ENCODE peak calls at places on chromosome 6, in five cellular contexts. F, U, K, I and V are unnamed samples.

GRCh38 chr6:89927788-89928565 is 33.7 kb downstream of the GJA10 start:
- DNase-seq in U (no peak), I (peak), K (no peak), F (peak), V (no peak)

GRCh38 chr6:146670161-146670560 is 71.4 kb downstream of the ADGB start:
- DNase-seq in K (no peak), I (no peak), U (peak), F (peak), V (no peak)

GRCh38 chr6:20770776-20771175 is 236.5 kb downstream of the CDKAL1 start:
- DNase-seq in U (peak), F (no peak), I (no peak), K (no peak), V (no peak)

GRCh38 chr6:135902756-135903331 is 51.3 kb downstream of the PDE7B start:
- DNase-seq in I (peak), K (no peak), U (peak), F (no peak), V (no peak)

GRCh38 chr6:105495515-105495914 is 92.6 kb upstream of the PREP start:
- DNase-seq in I (no peak), F (no peak), U (no peak), K (no peak), V (no peak)

GRCh38 chr6:82842721-82843120 is 222.9 kb downstream of the UBE3D start:
- DNase-seq in I (no peak), F (peak), U (peak), K (no peak), V (peak)

GRCh38 chr6:158631678-158632537 is 12.6 kb downstream of the DYNLT1 start:
- DNase-seq in I (peak), K (no peak), F (peak), U (peak), V (peak)

GRCh38 chr6:100342830-100343229 is 121.9 kb downstream of the SIM1 start:
- DNase-seq in K (no peak), U (peak), I (peak), F (peak), V (peak)

GRCh38 chr6:161033667-161034066 is 42.1 kb downstream of the MAP3K4 start:
- DNase-seq in K (no peak), I (no peak), F (no peak), U (no peak), V (no peak)

GRCh38 chr6:80363501-80363900 is 257.0 kb downstream of the BCKDHB start:
- DNase-seq in I (no peak), F (no peak), K (no peak), U (peak), V (no peak)

GRCh38 chr6:57313009-57313408 is 4.4 kb upstream of the PRIM2 start:
- DNase-seq in U (no peak), K (no peak), I (no peak), F (no peak), V (no peak)

GRCh38 chr6:139080255-139080920 is 51.8 kb downstream of the ABRACL start:
- DNase-seq in I (no peak), U (peak), K (no peak), F (peak), V (no peak)

GRCh38 chr6:98838027-98838426 is 3.7 kb downstream of the POU3F2 start:
- DNase-seq in I (no peak), K (peak), U (no peak), F (no peak), V (no peak)

GRCh38 chr6:43919774-43920173 is 149.8 kb downstream of the VEGFA start:
- DNase-seq in I (no peak), F (no peak), U (no peak), K (no peak), V (no peak)

GRCh38 chr6:81023007-81023582 is 729.4 kb downstream of the TENT5A start:
- DNase-seq in F (peak), I (no peak), U (no peak), K (no peak), V (no peak)

GRCh38 chr6:80767808-80768207 is 661.3 kb downstream of the BCKDHB start:
- DNase-seq in U (peak), K (no peak), F (peak), I (no peak), V (peak)

GRCh38 chr6:145352382-145353080 is 382.8 kb downstream of the EPM2A start:
- DNase-seq in F (no peak), K (no peak), I (no peak), U (no peak), V (no peak)

GRCh38 chr6:41538556-41539182 is 7.5 kb upstream of the FOXP4 start:
- DNase-seq in K (no peak), U (peak), F (no peak), I (no peak), V (no peak)

GRCh38 chr6:57265755-57266221 is 43.7 kb upstream of the RAB23 start:
- DNase-seq in U (peak), K (no peak), F (peak), I (peak), V (peak)

GRCh38 chr6:70738028-70738427 is 70.3 kb downstream of the SMAP1 start:
- DNase-seq in K (no peak), U (no peak), I (no peak), F (peak), V (no peak)

GRCh38 chr6:151276112-151276745 is 36.5 kb downstream of the AKAP12 start:
- DNase-seq in F (peak), U (peak), I (no peak), K (peak), V (peak)

GRCh38 chr6:114611696-114612095 is 268.9 kb upstream of the HS3ST5 start:
- DNase-seq in F (no peak), I (no peak), U (no peak), K (no peak), V (no peak)

GRCh38 chr6:32086661-32087573 is 22.2 kb downstream of the TNXB start:
- DNase-seq in U (peak), F (peak), K (no peak), I (no peak), V (peak)

GRCh38 chr6:45727228-45727627 is 288.4 kb downstream of the CLIC5 start:
- DNase-seq in K (no peak), F (no peak), I (no peak), U (no peak), V (no peak)
- TF ChIP-seq CTCF in K (no peak), F (no peak), I (no peak), U (no peak), V (no peak)

GRCh38 chr6:153476243-153476642 is 345.2 kb upstream of the RGS17 start:
- DNase-seq in K (no peak), I (no peak), U (no peak), F (no peak), V (no peak)
- TF ChIP-seq CTCF in K (no peak), I (no peak), U (no peak), F (no peak), V (no peak)

GRCh38 chr6:85275338-85275985 is 174.4 kb upstream of the NT5E start:
- DNase-seq in U (no peak), F (no peak), I (no peak), K (no peak), V (no peak)

GRCh38 chr6:85278456-85279035 is 171.3 kb upstream of the NT5E start:
- DNase-seq in K (no peak), F (no peak), I (no peak), U (peak), V (no peak)

GRCh38 chr6:85273870-85274269 is 176.0 kb upstream of the NT5E start:
- DNase-seq in I (no peak), F (peak), U (peak), K (no peak), V (no peak)

GRCh38 chr6:85272973-85273372 is 176.9 kb upstream of the NT5E start:
- DNase-seq in F (no peak), U (peak), I (no peak), K (no peak), V (no peak)
- TF ChIP-seq CTCF in F (no peak), U (no peak), I (no peak), K (no peak), V (no peak)

DNA sequence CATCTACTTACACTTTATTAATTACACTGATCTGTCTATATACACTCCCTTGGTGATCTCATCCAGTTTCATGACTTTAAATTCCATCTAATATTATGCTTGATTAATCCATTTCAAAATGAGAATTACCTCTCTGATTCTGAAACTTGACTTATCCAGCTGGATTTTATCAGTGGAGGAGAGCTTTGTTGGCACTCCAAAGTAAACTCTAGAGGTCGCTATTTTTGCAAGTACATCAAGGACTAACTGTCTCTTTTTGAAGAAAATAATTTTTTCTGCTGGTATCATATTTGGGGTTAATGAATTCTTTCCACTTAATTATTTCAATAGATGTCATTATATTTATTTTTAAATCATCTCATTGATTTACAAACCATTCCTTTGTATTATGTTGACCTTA is 630.3 kb upstream of the MAN1A1 start:
- DNase-seq in K (no peak), U (peak), F (peak), I (no peak), V (no peak)
- TF ChIP-seq CTCF in K (peak), U (no peak), F (peak), I (no peak), V (peak)

DNA sequence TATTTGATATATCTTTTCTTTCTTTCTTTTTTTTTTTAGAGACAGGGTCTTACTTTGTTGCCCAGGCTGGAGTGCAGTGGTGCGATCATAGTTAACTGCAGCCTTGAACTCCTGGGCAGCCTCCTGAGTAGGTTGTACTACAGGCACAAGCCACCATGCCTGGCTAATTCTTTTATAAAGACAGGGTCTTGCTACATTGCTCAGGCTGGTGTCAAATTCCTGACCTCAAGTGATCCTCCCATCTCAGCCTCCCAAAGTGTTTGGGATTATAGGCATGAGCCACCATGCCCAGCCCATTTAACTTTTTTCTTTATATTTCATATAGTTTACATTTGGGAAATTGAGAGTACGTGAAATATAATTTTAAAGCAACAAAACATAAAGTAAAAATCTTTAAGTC is 10.1 kb downstream of the NUS1 start:
- DNase-seq in U (no peak), K (no peak), I (no peak), F (no peak), V (no peak)
- TF ChIP-seq CTCF in U (no peak), K (no peak), I (no peak), F (no peak), V (no peak)

GRCh38 chr6:121055572-121056163 is 278.6 kb downstream of the TBC1D32 start:
- DNase-seq in F (peak), K (no peak), I (peak), U (peak), V (peak)
- TF ChIP-seq CTCF in F (peak), K (peak), I (peak), U (peak), V (peak)

DNA sequence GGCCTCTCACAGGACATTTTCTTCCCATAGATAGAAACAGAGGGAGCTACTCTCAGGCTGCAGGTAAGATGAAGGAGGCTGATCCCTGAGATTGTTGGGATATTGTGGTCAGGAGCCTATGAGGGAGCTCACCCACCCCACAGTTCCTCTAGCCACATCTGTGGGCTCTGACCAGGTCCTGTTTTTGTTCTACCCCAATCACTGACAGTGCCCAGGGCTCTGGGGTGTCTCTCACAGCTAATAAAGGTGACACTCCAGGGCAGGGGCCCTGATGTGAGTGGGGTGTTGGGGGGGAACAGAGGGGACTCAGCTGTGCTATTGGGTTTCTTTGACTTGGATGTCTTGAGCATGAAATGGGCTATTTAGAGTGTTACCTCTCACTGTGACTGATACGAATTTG is 2.7 kb downstream of the HLA-F start:
- DNase-seq in F (no peak), I (no peak), K (no peak), U (no peak), V (no peak)
- TF ChIP-seq CTCF in F (no peak), I (no peak), K (no peak), U (no peak), V (no peak)

DNA sequence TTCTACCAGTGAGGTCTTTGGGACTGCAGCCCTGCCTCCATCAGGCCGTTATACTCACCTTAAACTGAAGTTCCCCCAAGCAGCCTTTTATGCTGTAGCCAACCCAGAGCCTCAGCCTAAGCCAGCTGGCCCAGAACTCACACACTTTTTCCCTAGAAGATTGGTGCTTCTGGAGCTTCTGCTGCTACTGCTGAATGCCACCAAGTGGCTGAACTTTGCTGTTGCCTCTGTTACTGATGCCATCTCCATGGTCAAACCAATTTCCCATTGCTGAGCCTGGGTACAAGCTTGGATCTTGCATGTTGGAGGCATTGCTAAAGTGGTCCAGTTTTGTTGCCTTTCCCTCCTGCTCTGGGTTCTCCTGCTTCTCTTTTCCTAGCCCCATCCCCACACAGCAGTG is 15.0 kb upstream of the TBX18 start:
- DNase-seq in F (no peak), U (peak), I (no peak), K (no peak), V (peak)
- TF ChIP-seq CTCF in F (peak), U (peak), I (peak), K (no peak), V (peak)

DNA sequence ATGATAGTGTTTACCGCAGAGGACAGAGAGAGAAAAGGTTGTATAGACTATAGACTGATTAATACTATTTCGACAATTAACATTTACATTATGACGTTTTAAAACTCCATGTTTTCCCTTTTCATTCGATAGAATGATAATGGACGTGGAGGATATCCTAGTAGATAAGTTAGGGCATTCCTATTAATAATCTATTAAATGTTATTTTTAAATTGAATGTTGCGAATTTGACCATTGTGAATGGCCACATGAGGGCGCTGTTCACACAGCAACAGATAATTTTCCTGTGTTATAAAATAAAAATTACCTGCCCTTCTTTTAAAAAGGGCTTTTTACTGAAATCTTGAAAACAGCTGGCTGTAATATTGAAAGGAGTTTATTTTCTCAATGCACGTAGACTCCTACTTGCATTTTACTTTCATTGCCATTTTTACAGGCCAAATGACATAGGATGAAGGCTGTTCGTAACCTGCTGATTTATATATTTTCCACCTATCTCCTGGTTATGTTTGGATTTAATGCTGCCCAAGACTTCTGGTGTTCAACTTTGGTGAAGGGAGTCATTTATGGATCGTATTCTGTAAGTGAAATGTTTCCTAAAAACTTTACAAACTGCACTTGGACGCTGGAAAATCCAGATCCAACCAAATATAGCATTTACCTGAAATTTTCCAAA is 3.3 kb downstream of the ADGRB3 start:
- DNase-seq in U (peak), I (peak), K (peak), F (peak), V (no peak)
- TF ChIP-seq CTCF in U (peak), I (peak), K (peak), F (peak), V (peak)

GRCh38 chr6:6674872-6675271 is 86.4 kb downstream of the LY86 start:
- DNase-seq in I (no peak), U (no peak), F (no peak), K (no peak), V (no peak)
- TF ChIP-seq CTCF in I (peak), U (peak), F (peak), K (peak), V (peak)